ENCODE peak calls at places on chromosomes 13 and 19, in five cellular contexts. One of them, this sample, is unnamed.

GRCh38 chr19:28350673-28351072 is 862.3 kb downstream of the UQCRFS1 start:
- DNase-seq in HepG2: no peak
- DNase-seq in GM12878: no peak
- DNase-seq in NT2/D1: no peak
- DNase-seq in H1: no peak
- DNase-seq in this sample: no peak

GRCh38 chr13:47548294-47548825 is 452.7 kb downstream of the SUCLA2 start:
- DNase-seq in HepG2: no peak
- DNase-seq in GM12878: no peak
- DNase-seq in H1: no peak
- DNase-seq in NT2/D1: no peak
- DNase-seq in this sample: no peak

GRCh38 chr13:109146912-109147624 is 517.7 kb downstream of the MYO16 start:
- DNase-seq in GM12878: no peak
- DNase-seq in NT2/D1: no peak
- DNase-seq in H1: no peak
- DNase-seq in HepG2: no peak
- DNase-seq in this sample: no peak

GRCh38 chr19:11096210-11096841 is 7.1 kb downstream of the LDLR start:
- DNase-seq in HepG2: no peak
- DNase-seq in NT2/D1: no peak
- DNase-seq in GM12878: peak; percentile 48
- DNase-seq in H1: no peak
- DNase-seq in this sample: no peak

GRCh38 chr19:18467978-18468377 is 30.0 kb upstream of the ISYNA1 start:
- DNase-seq in H1: no peak
- DNase-seq in NT2/D1: no peak
- DNase-seq in GM12878: no peak
- DNase-seq in HepG2: no peak
- DNase-seq in this sample: no peak

GRCh38 chr13:24251525-24251924 is 57.9 kb upstream of the C1QTNF9 start:
- DNase-seq in GM12878: no peak
- DNase-seq in NT2/D1: no peak
- DNase-seq in HepG2: no peak
- DNase-seq in H1: no peak
- DNase-seq in this sample: no peak

GRCh38 chr13:44117351-44117750 is 237.6 kb downstream of the LACC1 start:
- DNase-seq in HepG2: no peak
- DNase-seq in H1: no peak
- DNase-seq in NT2/D1: no peak
- DNase-seq in GM12878: no peak
- DNase-seq in this sample: no peak

GRCh38 chr13:106533101-106533939 is 2.1 kb downstream of the EFNB2 start:
- DNase-seq in HepG2: peak; percentile 21
- DNase-seq in NT2/D1: no peak
- DNase-seq in GM12878: no peak
- DNase-seq in H1: no peak
- DNase-seq in this sample: no peak

GRCh38 chr13:40629678-40630384 is 36.6 kb downstream of the FOXO1 start:
- DNase-seq in NT2/D1: no peak
- DNase-seq in HepG2: no peak
- DNase-seq in GM12878: peak; percentile 64
- DNase-seq in H1: no peak
- DNase-seq in this sample: no peak

GRCh38 chr19:11324079-11324661 is 15.3 kb downstream of the RAB3D start:
- DNase-seq in NT2/D1: no peak
- DNase-seq in H1: no peak
- DNase-seq in GM12878: peak; percentile 71
- DNase-seq in HepG2: peak; percentile 86
- DNase-seq in this sample: peak; percentile 58

GRCh38 chr13:94249512-94249911 is 230.0 kb downstream of the DCT start:
- DNase-seq in HepG2: peak; percentile 27
- DNase-seq in NT2/D1: peak; percentile 84
- DNase-seq in GM12878: no peak
- DNase-seq in H1: no peak
- DNase-seq in this sample: peak; percentile 64

GRCh38 chr19:41646589-41647204 is 19.8 kb upstream of the CEACAM4 start:
- DNase-seq in HepG2: no peak
- DNase-seq in NT2/D1: peak; percentile 1
- DNase-seq in GM12878: no peak
- DNase-seq in H1: no peak
- DNase-seq in this sample: peak; percentile 56

GRCh38 chr13:50691176-50691681 is 152.3 kb downstream of the DLEU7 start:
- DNase-seq in H1: no peak
- DNase-seq in HepG2: no peak
- DNase-seq in GM12878: no peak
- DNase-seq in NT2/D1: no peak
- DNase-seq in this sample: no peak

GRCh38 chr13:45315520-45316167 is 25.3 kb downstream of the TPT1 start:
- DNase-seq in HepG2: no peak
- DNase-seq in NT2/D1: no peak
- DNase-seq in GM12878: no peak
- DNase-seq in H1: no peak
- DNase-seq in this sample: no peak

GRCh38 chr13:79457948-79458347 is 23.0 kb upstream of the NDFIP2 start:
- DNase-seq in GM12878: no peak
- DNase-seq in H1: no peak
- DNase-seq in HepG2: no peak
- DNase-seq in NT2/D1: no peak
- DNase-seq in this sample: peak; percentile 45

GRCh38 chr19:42477117-42477516 is 34.4 kb upstream of the CXCL17 start:
- DNase-seq in H1: no peak
- DNase-seq in GM12878: no peak
- DNase-seq in HepG2: no peak
- DNase-seq in NT2/D1: no peak
- DNase-seq in this sample: no peak

GRCh38 chr19:44949550-44949949 is 3.7 kb downstream of the APOC2 start:
- DNase-seq in H1: no peak
- DNase-seq in NT2/D1: no peak
- DNase-seq in GM12878: no peak
- DNase-seq in HepG2: no peak
- DNase-seq in this sample: no peak

GRCh38 chr19:39236527-39236926 is 8.3 kb downstream of the IFNL3 start:
- DNase-seq in H1: no peak
- DNase-seq in HepG2: no peak
- DNase-seq in GM12878: no peak
- DNase-seq in NT2/D1: no peak
- DNase-seq in this sample: no peak

GRCh38 chr13:24693862-24694471 is 13.8 kb downstream of the ATP12A start:
- DNase-seq in H1: no peak
- DNase-seq in GM12878: no peak
- DNase-seq in HepG2: peak; percentile 60
- DNase-seq in NT2/D1: no peak
- DNase-seq in this sample: peak; percentile 61

GRCh38 chr13:101116826-101117225 is 299.5 kb downstream of the NALCN start:
- DNase-seq in H1: no peak
- DNase-seq in HepG2: no peak
- DNase-seq in GM12878: no peak
- DNase-seq in NT2/D1: peak; percentile 32
- DNase-seq in this sample: no peak

GRCh38 chr13:36417328-36417727 is 15.0 kb upstream of the CCNA1 start:
- DNase-seq in HepG2: no peak
- DNase-seq in NT2/D1: no peak
- DNase-seq in GM12878: no peak
- DNase-seq in H1: no peak
- DNase-seq in this sample: no peak

GRCh38 chr19:41384351-41384750 is 8.0 kb downstream of the TMEM91 start:
- DNase-seq in HepG2: no peak
- DNase-seq in NT2/D1: no peak
- DNase-seq in GM12878: no peak
- DNase-seq in H1: no peak
- DNase-seq in this sample: no peak

GRCh38 chr13:24168392-24168750 is 7.9 kb downstream of the SPATA13 start:
- DNase-seq in H1: no peak
- DNase-seq in HepG2: no peak
- DNase-seq in NT2/D1: no peak
- DNase-seq in GM12878: no peak
- DNase-seq in this sample: no peak

GRCh38 chr13:33554919-33555791 is 262.8 kb upstream of the RFC3 start:
- DNase-seq in HepG2: no peak
- DNase-seq in GM12878: no peak
- DNase-seq in NT2/D1: no peak
- DNase-seq in H1: no peak
- DNase-seq in this sample: peak; percentile 6

GRCh38 chr13:98581971-98582702 is 5.2 kb upstream of the STK24 start:
- DNase-seq in HepG2: no peak
- DNase-seq in NT2/D1: no peak
- DNase-seq in GM12878: no peak
- DNase-seq in H1: no peak
- DNase-seq in this sample: no peak

GRCh38 chr13:104823071-104823470 is 1712.4 kb downstream of the EFNB2 start:
- DNase-seq in NT2/D1: no peak
- DNase-seq in GM12878: no peak
- DNase-seq in H1: no peak
- DNase-seq in HepG2: no peak
- DNase-seq in this sample: no peak

GRCh38 chr19:805161-805561 is 7.9 kb downstream of the PTBP1 start:
- DNase-seq in GM12878: no peak
- DNase-seq in NT2/D1: no peak
- DNase-seq in HepG2: no peak
- DNase-seq in H1: no peak
- DNase-seq in this sample: no peak

GRCh38 chr19:32324631-32325215 is 20.7 kb upstream of the ZNF507 start:
- DNase-seq in GM12878: no peak
- DNase-seq in NT2/D1: no peak
- DNase-seq in H1: no peak
- DNase-seq in HepG2: no peak
- DNase-seq in this sample: no peak

GRCh38 chr19:18421371-18421959 is 2.3 kb downstream of the SSBP4 start:
- DNase-seq in H1: no peak
- DNase-seq in HepG2: no peak
- DNase-seq in NT2/D1: no peak
- DNase-seq in GM12878: no peak
- DNase-seq in this sample: no peak

GRCh38 chr13:75724742-75725504 is 88.8 kb downstream of the LMO7 start:
- DNase-seq in H1: no peak
- DNase-seq in NT2/D1: no peak
- DNase-seq in HepG2: no peak
- DNase-seq in GM12878: no peak
- DNase-seq in this sample: peak; percentile 32

GRCh38 chr13:23743717-23744116 is 145.5 kb downstream of the MIPEP start:
- DNase-seq in HepG2: peak; percentile 50
- DNase-seq in GM12878: no peak
- DNase-seq in NT2/D1: no peak
- DNase-seq in H1: no peak
- DNase-seq in this sample: no peak

GRCh38 chr13:114154476-114154875 is 22.1 kb upstream of the RASA3 start:
- DNase-seq in H1: no peak
- DNase-seq in HepG2: no peak
- DNase-seq in NT2/D1: no peak
- DNase-seq in GM12878: no peak
- DNase-seq in this sample: no peak

GRCh38 chr13:101763191-101763590 is 310.7 kb downstream of the ITGBL1 start:
- DNase-seq in H1: no peak
- DNase-seq in GM12878: no peak
- DNase-seq in HepG2: no peak
- DNase-seq in NT2/D1: no peak
- DNase-seq in this sample: no peak

GRCh38 chr19:18070181-18070580 is 16.6 kb downstream of the IL12RB1 start:
- DNase-seq in NT2/D1: no peak
- DNase-seq in H1: no peak
- DNase-seq in HepG2: no peak
- DNase-seq in GM12878: no peak
- DNase-seq in this sample: no peak

GRCh38 chr13:28611654-28612131 is 47.2 kb upstream of the POMP start:
- DNase-seq in GM12878: no peak
- DNase-seq in HepG2: no peak
- DNase-seq in H1: no peak
- DNase-seq in NT2/D1: no peak
- DNase-seq in this sample: no peak

GRCh38 chr13:74128171-74128767 is 5.9 kb downstream of the KLF12 start:
- DNase-seq in HepG2: peak; percentile 16
- DNase-seq in GM12878: no peak
- DNase-seq in NT2/D1: no peak
- DNase-seq in H1: no peak
- DNase-seq in this sample: no peak

GRCh38 chr13:68940049-68940448 is 1167.6 kb upstream of the ATXN8OS start:
- DNase-seq in GM12878: no peak
- DNase-seq in HepG2: no peak
- DNase-seq in H1: no peak
- DNase-seq in NT2/D1: no peak
- DNase-seq in this sample: no peak

GRCh38 chr13:21799671-21800070 is 128.8 kb downstream of the FGF9 start:
- DNase-seq in NT2/D1: no peak
- DNase-seq in HepG2: no peak
- DNase-seq in GM12878: no peak
- DNase-seq in H1: no peak
- DNase-seq in this sample: no peak

GRCh38 chr13:21800847-21801616 is 130.2 kb downstream of the FGF9 start:
- DNase-seq in HepG2: peak; percentile 16
- DNase-seq in NT2/D1: no peak
- DNase-seq in GM12878: no peak
- DNase-seq in H1: no peak
- DNase-seq in this sample: no peak

DNA sequence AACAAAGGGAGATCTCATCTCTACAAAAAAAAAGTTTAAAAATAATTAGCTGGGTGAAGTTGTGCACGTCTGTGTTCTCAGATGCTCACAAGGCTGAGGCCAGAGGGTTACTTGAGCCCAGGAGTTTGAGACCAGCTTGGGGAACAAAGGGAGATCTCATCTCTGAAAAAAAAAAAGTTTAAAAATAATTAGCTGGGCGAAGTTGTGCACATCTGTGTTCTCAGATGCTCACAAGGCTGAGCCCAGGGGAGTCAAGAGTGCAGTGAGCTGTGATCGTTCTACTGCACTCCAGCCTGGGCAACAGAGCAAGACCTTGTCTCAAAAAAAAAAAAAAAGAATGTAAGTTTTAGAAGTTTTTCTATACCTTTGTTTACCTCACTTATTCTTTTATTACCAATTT is 127.3 kb downstream of the FGF9 start:
- DNase-seq in NT2/D1: no peak
- DNase-seq in HepG2: no peak
- DNase-seq in H1: no peak
- DNase-seq in GM12878: no peak
- DNase-seq in this sample: no peak
- TF ChIP-seq SUZ12 in NT2/D1: no peak
- TF ChIP-seq SUZ12 in HepG2: no peak
- TF ChIP-seq SUZ12 in H1: no peak
- TF ChIP-seq SUZ12 in GM12878: no peak
- TF ChIP-seq SUZ12 in this sample: no peak

GRCh38 chr13:37791699-37792098 is 77.9 kb downstream of the TRPC4 start:
- DNase-seq in HepG2: no peak
- DNase-seq in GM12878: no peak
- DNase-seq in NT2/D1: no peak
- DNase-seq in H1: no peak
- DNase-seq in this sample: no peak
- TF ChIP-seq SUZ12 in HepG2: no peak
- TF ChIP-seq SUZ12 in GM12878: no peak
- TF ChIP-seq SUZ12 in NT2/D1: no peak
- TF ChIP-seq SUZ12 in H1: no peak
- TF ChIP-seq SUZ12 in this sample: no peak

GRCh38 chr13:110641055-110642015 is 26.0 kb downstream of the NAXD start:
- DNase-seq in GM12878: no peak
- DNase-seq in NT2/D1: no peak
- DNase-seq in H1: no peak
- DNase-seq in HepG2: no peak
- DNase-seq in this sample: no peak
- TF ChIP-seq SUZ12 in GM12878: no peak
- TF ChIP-seq SUZ12 in NT2/D1: no peak
- TF ChIP-seq SUZ12 in H1: no peak
- TF ChIP-seq SUZ12 in HepG2: no peak
- TF ChIP-seq SUZ12 in this sample: no peak

GRCh38 chr19:13091400-13092161 is 11.1 kb downstream of the LYL1 start:
- DNase-seq in NT2/D1: no peak
- DNase-seq in HepG2: no peak
- DNase-seq in H1: no peak
- DNase-seq in GM12878: no peak
- DNase-seq in this sample: no peak
- TF ChIP-seq SUZ12 in NT2/D1: no peak
- TF ChIP-seq SUZ12 in HepG2: no peak
- TF ChIP-seq SUZ12 in H1: no peak
- TF ChIP-seq SUZ12 in GM12878: no peak
- TF ChIP-seq SUZ12 in this sample: no peak

This sample was measured in HEK293T.